ENCODE peak calls at places on chromosomes 4 and X, in four cellular contexts. One of them, this sample, is unnamed.

GRCh38 chr4:44157611-44158277 is 290.9 kb downstream of the KCTD8 start:
- DNase-seq in brain microvascular endothelial cell: no peak
- DNase-seq in HFFc6: no peak
- DNase-seq in mammary epithelial cell: no peak
- DNase-seq in this sample: no peak

GRCh38 chr4:3792813-3793212 is 26.6 kb downstream of the ADRA2C start:
- DNase-seq in brain microvascular endothelial cell: no peak
- DNase-seq in HFFc6: no peak
- DNase-seq in mammary epithelial cell: no peak
- DNase-seq in this sample: peak

GRCh38 chr4:136713140-136713539 is 819.2 kb downstream of the PCDH18 start:
- DNase-seq in brain microvascular endothelial cell: peak
- DNase-seq in HFFc6: no peak
- DNase-seq in mammary epithelial cell: no peak
- DNase-seq in this sample: no peak

GRCh38 chr4:164931551-164932324 is 45.7 kb downstream of the TRIM61 start:
- DNase-seq in brain microvascular endothelial cell: peak
- DNase-seq in HFFc6: no peak
- DNase-seq in mammary epithelial cell: peak
- DNase-seq in this sample: no peak

GRCh38 chrX:114580336-114580735 is 3.5 kb upstream of the HTR2C start:
- DNase-seq in brain microvascular endothelial cell: no peak
- DNase-seq in HFFc6: no peak
- DNase-seq in mammary epithelial cell: no peak
- DNase-seq in this sample: no peak

GRCh38 chrX:106774981-106775380 is 27.5 kb upstream of the TBC1D8B start:
- DNase-seq in brain microvascular endothelial cell: no peak
- DNase-seq in HFFc6: no peak
- DNase-seq in mammary epithelial cell: no peak
- DNase-seq in this sample: no peak

GRCh38 chr4:244471-244870 is 60.8 kb downstream of the ZNF732 start:
- DNase-seq in brain microvascular endothelial cell: peak
- DNase-seq in HFFc6: peak
- DNase-seq in mammary epithelial cell: peak
- DNase-seq in this sample: no peak

GRCh38 chr4:29304595-29304994 is 1415.6 kb upstream of the PCDH7 start:
- DNase-seq in brain microvascular endothelial cell: no peak
- DNase-seq in HFFc6: no peak
- DNase-seq in mammary epithelial cell: no peak
- DNase-seq in this sample: no peak

GRCh38 chr4:148447672-148448071 is 5.5 kb upstream of the NR3C2 start:
- DNase-seq in brain microvascular endothelial cell: no peak
- DNase-seq in HFFc6: no peak
- DNase-seq in mammary epithelial cell: no peak
- DNase-seq in this sample: no peak

GRCh38 chr4:109801895-109802319 is at the start of gene CFI:
- DNase-seq in brain microvascular endothelial cell: peak
- DNase-seq in HFFc6: peak
- DNase-seq in mammary epithelial cell: peak
- DNase-seq in this sample: no peak

GRCh38 chrX:29721152-29721551 is 494.2 kb upstream of the MAGEB2 start:
- DNase-seq in brain microvascular endothelial cell: no peak
- DNase-seq in HFFc6: no peak
- DNase-seq in mammary epithelial cell: no peak
- DNase-seq in this sample: no peak

GRCh38 chrX:53317365-53318069 is 36.1 kb upstream of the IQSEC2 start:
- DNase-seq in brain microvascular endothelial cell: peak
- DNase-seq in HFFc6: peak
- DNase-seq in mammary epithelial cell: peak
- DNase-seq in this sample: peak

GRCh38 chr4:40502936-40503335 is 126.7 kb downstream of the RBM47 start:
- DNase-seq in brain microvascular endothelial cell: no peak
- DNase-seq in HFFc6: no peak
- DNase-seq in mammary epithelial cell: no peak
- DNase-seq in this sample: no peak

GRCh38 chrX:68834371-68835103 is 5.7 kb downstream of the EFNB1 start:
- DNase-seq in brain microvascular endothelial cell: no peak
- DNase-seq in HFFc6: no peak
- DNase-seq in mammary epithelial cell: no peak
- DNase-seq in this sample: no peak

GRCh38 chr4:93777081-93777460 is 51.5 kb upstream of the ATOH1 start:
- DNase-seq in brain microvascular endothelial cell: no peak
- DNase-seq in HFFc6: no peak
- DNase-seq in mammary epithelial cell: no peak
- DNase-seq in this sample: no peak

GRCh38 chr4:84529169-84529751 is 30.2 kb upstream of the NKX6-1 start:
- DNase-seq in brain microvascular endothelial cell: no peak
- DNase-seq in HFFc6: peak
- DNase-seq in mammary epithelial cell: no peak
- DNase-seq in this sample: peak

GRCh38 chr4:23759066-23759465 is 130.8 kb downstream of the PPARGC1A start:
- DNase-seq in brain microvascular endothelial cell: no peak
- DNase-seq in HFFc6: no peak
- DNase-seq in mammary epithelial cell: no peak
- DNase-seq in this sample: no peak

GRCh38 chr4:4518747-4519146 is 23.1 kb downstream of the STX18 start:
- DNase-seq in brain microvascular endothelial cell: no peak
- DNase-seq in HFFc6: no peak
- DNase-seq in mammary epithelial cell: no peak
- DNase-seq in this sample: no peak

GRCh38 chrX:80792205-80792604 is 17.5 kb downstream of the BRWD3 start:
- DNase-seq in brain microvascular endothelial cell: no peak
- DNase-seq in HFFc6: no peak
- DNase-seq in mammary epithelial cell: no peak
- DNase-seq in this sample: no peak

GRCh38 chrX:136689441-136689840 is 41.5 kb downstream of the CD40LG start:
- DNase-seq in brain microvascular endothelial cell: peak
- DNase-seq in HFFc6: no peak
- DNase-seq in mammary epithelial cell: peak
- DNase-seq in this sample: no peak

GRCh38 chr4:76758996-76759395 is 138.9 kb downstream of the SOWAHB start:
- DNase-seq in brain microvascular endothelial cell: no peak
- DNase-seq in HFFc6: no peak
- DNase-seq in mammary epithelial cell: no peak
- DNase-seq in this sample: no peak

GRCh38 chrX:100410083-100410590 is at the start of gene PCDH19:
- DNase-seq in brain microvascular endothelial cell: peak
- DNase-seq in HFFc6: no peak
- DNase-seq in mammary epithelial cell: peak
- DNase-seq in this sample: peak

GRCh38 chrX:39176105-39176504 is 374.8 kb downstream of the MID1IP1 start:
- DNase-seq in brain microvascular endothelial cell: no peak
- DNase-seq in HFFc6: no peak
- DNase-seq in mammary epithelial cell: no peak
- DNase-seq in this sample: no peak

GRCh38 chr4:142405021-142405991 is 440.8 kb downstream of the INPP4B start:
- DNase-seq in brain microvascular endothelial cell: peak
- DNase-seq in HFFc6: peak
- DNase-seq in mammary epithelial cell: peak
- DNase-seq in this sample: no peak

GRCh38 chrX:41137589-41137988 is 52.3 kb downstream of the USP9X start:
- DNase-seq in brain microvascular endothelial cell: no peak
- DNase-seq in HFFc6: no peak
- DNase-seq in mammary epithelial cell: no peak
- DNase-seq in this sample: no peak

GRCh38 chr4:7403001-7403400 is 31.7 kb downstream of the PSAPL1 start:
- DNase-seq in brain microvascular endothelial cell: no peak
- DNase-seq in HFFc6: no peak
- DNase-seq in mammary epithelial cell: peak
- DNase-seq in this sample: no peak

GRCh38 chr4:94410678-94411206 is 41.0 kb upstream of the PDLIM5 start:
- DNase-seq in brain microvascular endothelial cell: peak
- DNase-seq in HFFc6: no peak
- DNase-seq in mammary epithelial cell: no peak
- DNase-seq in this sample: no peak

GRCh38 chr4:169724251-169724650 is 33.5 kb downstream of the HPF1 start:
- DNase-seq in brain microvascular endothelial cell: peak
- DNase-seq in HFFc6: peak
- DNase-seq in mammary epithelial cell: peak
- DNase-seq in this sample: no peak

GRCh38 chrX:118239471-118239870 is 106.4 kb upstream of the WDR44 start:
- DNase-seq in brain microvascular endothelial cell: no peak
- DNase-seq in HFFc6: no peak
- DNase-seq in mammary epithelial cell: no peak
- DNase-seq in this sample: peak

GRCh38 chr4:127209580-127210095 is 423.1 kb upstream of the INTU start:
- DNase-seq in brain microvascular endothelial cell: no peak
- DNase-seq in HFFc6: no peak
- DNase-seq in mammary epithelial cell: no peak
- DNase-seq in this sample: no peak

GRCh38 chr4:184838249-184839074 is 12.7 kb upstream of the ACSL1 start:
- DNase-seq in brain microvascular endothelial cell: no peak
- DNase-seq in HFFc6: peak
- DNase-seq in mammary epithelial cell: peak
- DNase-seq in this sample: no peak

GRCh38 chrX:128992107-128992971 is 531.0 kb downstream of the SMARCA1 start:
- DNase-seq in brain microvascular endothelial cell: no peak
- DNase-seq in HFFc6: no peak
- DNase-seq in mammary epithelial cell: no peak
- DNase-seq in this sample: no peak

This sample was measured in NCI-H1930.